ENCODE peak calls at places on chromosome X, in seven cellular contexts. I, Y, B, W, P, U and J are unnamed samples.

GRCh38 chrX:96407501-96407900 is 277.1 kb upstream of the DIAPH2 start:
- DNase-seq in I (no peak), Y (no peak), B (peak), W (peak), P (peak), U (peak), J (peak)

GRCh38 chrX:36431819-36432218 is 512.3 kb downstream of the CFAP47 start:
- DNase-seq in I (no peak), Y (no peak), B (peak), W (no peak), P (peak), U (peak), J (no peak)

GRCh38 chrX:7068939-7069367 is 78.6 kb upstream of the STS start:
- DNase-seq in I (no peak), Y (peak), B (no peak), W (no peak), P (peak), U (no peak), J (no peak)

GRCh38 chrX:135481696-135482179 is 38.7 kb upstream of the INTS6L start:
- DNase-seq in I (no peak), Y (no peak), B (no peak), W (no peak), P (no peak), U (no peak), J (no peak)

GRCh38 chrX:18873189-18873791 is 110.6 kb downstream of the PHKA2 start:
- DNase-seq in I (no peak), Y (no peak), B (peak), W (no peak), P (peak), U (peak), J (peak)

GRCh38 chrX:139179592-139179991 is 350.9 kb upstream of the F9 start:
- DNase-seq in I (no peak), Y (no peak), B (no peak), W (no peak), P (no peak), U (no peak), J (no peak)

GRCh38 chrX:131227608-131228007 is 61.5 kb downstream of the IGSF1 start:
- DNase-seq in I (no peak), Y (no peak), B (no peak), W (no peak), P (no peak), U (no peak), J (no peak)

GRCh38 chrX:69988955-69989394 is 60.8 kb downstream of the AWAT2 start:
- DNase-seq in I (no peak), Y (no peak), B (peak), W (no peak), P (peak), U (no peak), J (peak)

GRCh38 chrX:87693204-87693603 is 175.6 kb downstream of the KLHL4 start:
- DNase-seq in I (no peak), Y (no peak), B (no peak), W (no peak), P (no peak), U (no peak), J (no peak)

GRCh38 chrX:37315511-37316248 is 33.5 kb upstream of the PRRG1 start:
- DNase-seq in I (no peak), Y (no peak), B (no peak), W (no peak), P (no peak), U (no peak), J (no peak)

GRCh38 chrX:37786666-37787337 is 6.9 kb downstream of the CYBB start:
- DNase-seq in I (no peak), Y (no peak), B (no peak), W (no peak), P (no peak), U (no peak), J (no peak)

GRCh38 chrX:51893931-51894696 is 691 bp downstream of the MAGED1 start:
- DNase-seq in I (peak), Y (peak), B (peak), W (peak), P (peak), U (no peak), J (peak)

GRCh38 chrX:108090474-108091265 is 672 bp downstream of the PSMD10 start:
- DNase-seq in I (no peak), Y (no peak), B (peak), W (no peak), P (peak), U (peak), J (peak)

GRCh38 chrX:5683996-5684395 is 544.7 kb downstream of the NLGN4X start:
- DNase-seq in I (no peak), Y (no peak), B (no peak), W (no peak), P (no peak), U (no peak), J (no peak)

GRCh38 chrX:87516716-87517115 is 886 bp upstream of the KLHL4 start:
- DNase-seq in I (no peak), Y (no peak), B (peak), W (no peak), P (peak), U (no peak), J (peak)

GRCh38 chrX:14697453-14697852 is 168.1 kb downstream of the GLRA2 start:
- DNase-seq in I (no peak), Y (peak), B (peak), W (peak), P (peak), U (peak), J (no peak)

GRCh38 chrX:45135616-45136015 is 65.1 kb downstream of the DIPK2B start:
- DNase-seq in I (no peak), Y (no peak), B (no peak), W (no peak), P (no peak), U (no peak), J (no peak)

GRCh38 chrX:68196939-68197791 is 236.1 kb downstream of the OPHN1 start:
- DNase-seq in I (no peak), Y (peak), B (peak), W (peak), P (peak), U (peak), J (peak)

GRCh38 chrX:20527458-20528099 is 260.9 kb upstream of the RPS6KA3 start:
- DNase-seq in I (peak), Y (no peak), B (peak), W (no peak), P (peak), U (no peak), J (peak)

GRCh38 chrX:103183912-103184311 is 31.0 kb upstream of the BEX4 start:
- DNase-seq in I (no peak), Y (peak), B (no peak), W (no peak), P (no peak), U (no peak), J (no peak)

GRCh38 chrX:20593836-20594235 is 327.1 kb upstream of the RPS6KA3 start:
- DNase-seq in I (no peak), Y (no peak), B (no peak), W (no peak), P (no peak), U (no peak), J (no peak)

GRCh38 chrX:1925053-1925481 is 310.2 kb downstream of the ASMT start:
- DNase-seq in I (no peak), Y (peak), B (no peak), W (no peak), P (no peak), U (no peak), J (no peak)

GRCh38 chrX:95058815-95059214 is 1384.8 kb downstream of the FAM133A start:
- DNase-seq in I (no peak), Y (no peak), B (peak), W (no peak), P (peak), U (peak), J (peak)

GRCh38 chrX:45621356-45622041 is 420.8 kb upstream of the DIPK2B start:
- DNase-seq in I (no peak), Y (no peak), B (peak), W (no peak), P (peak), U (peak), J (peak)

GRCh38 chrX:41085883-41086626 is 810 bp downstream of the USP9X start:
- DNase-seq in I (peak), Y (peak), B (peak), W (peak), P (peak), U (no peak), J (peak)

GRCh38 chrX:46574941-46575381 is 1.4 kb downstream of the CHST7 start:
- DNase-seq in I (no peak), Y (peak), B (peak), W (no peak), P (peak), U (no peak), J (no peak)

GRCh38 chrX:133786382-133786781 is 199.0 kb downstream of the GPC3 start:
- DNase-seq in I (no peak), Y (no peak), B (no peak), W (no peak), P (no peak), U (no peak), J (no peak)

GRCh38 chrX:134603806-134604700 is 54.2 kb downstream of the PLAC1 start:
- DNase-seq in I (no peak), Y (no peak), B (peak), W (no peak), P (peak), U (peak), J (peak)

GRCh38 chrX:9467751-9468150 is 2.9 kb downstream of the TBL1X start:
- DNase-seq in I (no peak), Y (peak), B (no peak), W (no peak), P (no peak), U (no peak), J (no peak)

GRCh38 chrX:107725761-107726555 is 49.6 kb downstream of the TSC22D3 start:
- DNase-seq in I (peak), Y (no peak), B (no peak), W (no peak), P (peak), U (no peak), J (no peak)

GRCh38 chrX:26653050-26653449 is 437.1 kb downstream of the MAGEB5 start:
- DNase-seq in I (no peak), Y (no peak), B (no peak), W (no peak), P (no peak), U (no peak), J (no peak)

GRCh38 chrX:1587161-1587560 is 4.2 kb upstream of the AKAP17A start:
- DNase-seq in I (no peak), Y (peak), B (no peak), W (no peak), P (no peak), U (no peak), J (no peak)

GRCh38 chrX:46251755-46252154 is 293.5 kb downstream of the ZNF674 start:
- DNase-seq in I (no peak), Y (no peak), B (peak), W (no peak), P (peak), U (peak), J (peak)

GRCh38 chrX:22616867-22617266 is 344.2 kb downstream of the CBLL2 start:
- DNase-seq in I (no peak), Y (no peak), B (no peak), W (no peak), P (no peak), U (no peak), J (no peak)

GRCh38 chrX:44439242-44439641 is 95.8 kb upstream of the EFHC2 start:
- DNase-seq in I (no peak), Y (no peak), B (no peak), W (no peak), P (no peak), U (no peak), J (no peak)

GRCh38 chrX:146581981-146582712 is 227.4 kb upstream of the CXorf51B start:
- DNase-seq in I (no peak), Y (peak), B (no peak), W (no peak), P (no peak), U (no peak), J (no peak)
- TF ChIP-seq CTCF in I (no peak), Y (peak), B (no peak), W (no peak), P (no peak), U (no peak), J (no peak)

GRCh38 chrX:63809158-63809557 is 24.1 kb upstream of the ARHGEF9 start:
- DNase-seq in I (no peak), Y (no peak), B (no peak), W (peak), P (no peak), U (no peak), J (no peak)

GRCh38 chrX:63810746-63811145 is 25.7 kb upstream of the ARHGEF9 start:
- DNase-seq in I (no peak), Y (no peak), B (no peak), W (no peak), P (no peak), U (no peak), J (no peak)

GRCh38 chrX:63812826-63813225 is 27.8 kb upstream of the ARHGEF9 start:
- DNase-seq in I (no peak), Y (no peak), B (no peak), W (no peak), P (no peak), U (no peak), J (no peak)
- TF ChIP-seq CTCF in I (no peak), Y (peak), B (no peak), W (no peak), P (no peak), U (peak), J (no peak)

GRCh38 chrX:39896951-39897740 is 200.6 kb downstream of the BCOR start:
- DNase-seq in I (peak), Y (peak), B (peak), W (peak), P (peak), U (peak), J (peak)
- TF ChIP-seq CTCF in I (no peak), Y (peak), B (no peak), W (no peak), P (peak), U (no peak), J (peak)

DNA sequence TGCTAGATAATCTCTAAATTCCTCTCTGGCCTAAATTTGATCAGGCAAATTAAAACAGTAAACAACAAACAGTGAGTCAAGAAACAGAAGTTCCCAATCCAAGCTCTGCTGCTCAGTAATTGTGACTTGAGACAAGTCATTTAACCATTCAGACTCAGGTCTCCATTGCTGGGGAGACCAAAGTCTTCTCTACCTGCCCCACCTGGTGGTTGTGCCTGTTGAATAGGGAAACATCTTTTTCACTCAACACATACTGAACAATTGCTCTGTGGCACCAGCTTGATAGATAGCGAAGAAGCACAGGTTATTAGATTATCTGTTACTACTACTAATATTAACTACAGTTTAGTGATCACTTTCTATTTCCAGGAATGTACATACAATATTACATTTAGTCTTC is 112.1 kb upstream of the EOLA2 start:
- DNase-seq in I (no peak), Y (no peak), B (no peak), W (no peak), P (no peak), U (no peak), J (no peak)
- TF ChIP-seq CTCF in I (no peak), Y (peak), B (no peak), W (no peak), P (no peak), U (no peak), J (no peak)

DNA sequence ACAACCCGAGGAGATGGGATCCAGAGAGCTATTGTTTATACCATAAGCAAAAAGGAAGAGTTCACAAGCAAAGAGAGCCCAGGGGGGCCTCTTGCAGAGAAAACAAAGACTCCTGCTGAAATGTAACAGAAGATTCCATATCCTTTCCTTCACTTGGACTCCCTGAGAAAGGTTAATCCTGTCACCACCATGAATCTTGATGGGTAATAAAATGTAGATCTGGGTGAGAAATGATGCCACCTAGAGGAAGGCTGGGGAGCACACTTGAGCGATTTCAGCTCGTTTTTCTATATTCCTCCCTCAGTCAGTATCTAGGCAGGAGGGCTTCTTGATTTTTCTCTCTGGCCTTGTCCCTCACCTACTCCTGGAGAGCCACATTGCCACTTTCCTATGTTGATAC is 10.2 kb upstream of the KCNE5 start:
- DNase-seq in I (no peak), Y (peak), B (peak), W (no peak), P (peak), U (peak), J (peak)
- TF ChIP-seq CTCF in I (no peak), Y (peak), B (peak), W (peak), P (peak), U (peak), J (peak)

GRCh38 chrX:147897117-147897516 is 14.6 kb upstream of the FMR1 start:
- DNase-seq in I (no peak), Y (no peak), B (no peak), W (no peak), P (no peak), U (no peak), J (no peak)
- TF ChIP-seq CTCF in I (no peak), Y (no peak), B (no peak), W (no peak), P (no peak), U (no peak), J (no peak)

GRCh38 chrX:141468940-141469339 is 115.6 kb downstream of the SPANXA1 start:
- DNase-seq in I (no peak), Y (no peak), B (peak), W (no peak), P (peak), U (peak), J (peak)

GRCh38 chrX:141469469-141469868 is 115.1 kb downstream of the SPANXA1 start:
- DNase-seq in I (no peak), Y (no peak), B (peak), W (no peak), P (no peak), U (no peak), J (no peak)

GRCh38 chrX:141467442-141467841 is 117.1 kb downstream of the SPANXA1 start:
- DNase-seq in I (no peak), Y (peak), B (no peak), W (no peak), P (peak), U (no peak), J (no peak)
- TF ChIP-seq CTCF in I (no peak), Y (peak), B (peak), W (no peak), P (peak), U (peak), J (no peak)

DNA sequence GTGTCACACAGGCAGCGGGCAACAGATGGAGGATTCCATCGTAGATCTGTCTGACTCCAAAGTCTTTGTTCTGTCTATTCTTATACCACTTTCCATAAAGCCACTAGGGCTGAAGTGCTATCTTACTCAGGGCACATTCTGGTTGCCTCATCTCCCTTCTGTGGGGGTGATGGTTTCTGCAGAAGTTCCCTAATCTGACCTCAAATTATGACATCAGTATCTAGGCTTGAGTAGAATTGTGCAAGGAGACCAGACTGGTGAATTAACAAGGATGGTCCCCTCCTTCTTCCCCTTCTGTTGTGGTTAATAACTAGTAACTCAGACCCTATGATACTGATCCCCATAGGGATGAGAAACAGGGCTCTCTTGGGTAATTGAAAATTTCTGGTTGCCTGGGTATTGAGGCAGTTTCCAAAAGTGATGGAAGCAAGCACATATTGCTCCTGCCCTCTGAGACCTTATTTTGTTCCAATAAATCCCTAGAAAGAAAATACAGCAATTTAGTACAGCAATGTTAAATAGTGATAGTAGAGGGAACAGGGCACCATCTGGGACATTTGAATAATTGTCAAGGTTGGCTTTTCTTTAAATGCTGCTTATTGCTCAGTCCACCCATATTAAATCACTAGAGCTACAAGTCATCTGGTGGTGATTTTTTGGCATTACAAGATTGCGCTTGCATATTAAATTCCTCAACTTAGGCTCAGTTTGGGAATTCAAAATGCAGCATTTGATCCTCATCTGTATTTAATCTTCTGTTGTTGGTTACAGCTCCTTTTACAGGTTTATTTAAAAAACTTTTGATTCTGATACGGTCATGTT is 57.3 kb upstream of the AP1S2 start:
- DNase-seq in I (no peak), Y (no peak), B (peak), W (peak), P (no peak), U (no peak), J (no peak)
- TF ChIP-seq CTCF in I (no peak), Y (no peak), B (no peak), W (no peak), P (no peak), U (no peak), J (no peak)